ENCODE peak calls at places on chromosomes 2 and 18, in eight cellular contexts. One of them, this sample, is unnamed.

GRCh38 chr2:121074322-121074932 is 210.6 kb downstream of the TFCP2L1 start:
- DNase-seq in HCT116: no peak
- DNase-seq in AG09309: no peak
- DNase-seq in fibroblast of villous mesenchyme: no peak
- DNase-seq in fibroblast of lung: peak; percentile 16
- DNase-seq in SK-N-SH: no peak
- DNase-seq in aorta: no peak
- DNase-seq in fibroblast of pulmonary artery: no peak
- DNase-seq in this sample: no peak

GRCh38 chr2:150450765-150451164 is 36.7 kb downstream of the RND3 start:
- DNase-seq in fibroblast of villous mesenchyme: peak; percentile 47
- DNase-seq in AG09309: no peak
- DNase-seq in HCT116: no peak
- DNase-seq in aorta: no peak
- DNase-seq in fibroblast of pulmonary artery: peak; percentile 38
- DNase-seq in SK-N-SH: no peak
- DNase-seq in fibroblast of lung: no peak
- DNase-seq in this sample: no peak

GRCh38 chr2:43217228-43218220 is 8.9 kb downstream of the ZFP36L2 start:
- DNase-seq in AG09309: no peak
- DNase-seq in SK-N-SH: no peak
- DNase-seq in fibroblast of villous mesenchyme: no peak
- DNase-seq in aorta: no peak
- DNase-seq in fibroblast of pulmonary artery: no peak
- DNase-seq in HCT116: no peak
- DNase-seq in fibroblast of lung: peak; percentile 47
- DNase-seq in this sample: peak; percentile 49

GRCh38 chr2:54394392-54394791 is 61.7 kb upstream of the SPTBN1 start:
- DNase-seq in SK-N-SH: no peak
- DNase-seq in fibroblast of pulmonary artery: no peak
- DNase-seq in HCT116: no peak
- DNase-seq in AG09309: no peak
- DNase-seq in aorta: no peak
- DNase-seq in fibroblast of villous mesenchyme: peak; percentile 54
- DNase-seq in fibroblast of lung: no peak
- DNase-seq in this sample: no peak

GRCh38 chr18:24270937-24271380 is 126.7 kb downstream of the OSBPL1A start:
- DNase-seq in SK-N-SH: no peak
- DNase-seq in AG09309: no peak
- DNase-seq in aorta: no peak
- DNase-seq in fibroblast of pulmonary artery: peak; percentile 44
- DNase-seq in fibroblast of villous mesenchyme: peak; percentile 43
- DNase-seq in HCT116: no peak
- DNase-seq in fibroblast of lung: peak; percentile 61
- DNase-seq in this sample: peak; percentile 50

GRCh38 chr2:69704446-69704845 is 37.5 kb upstream of the ANXA4 start:
- DNase-seq in fibroblast of pulmonary artery: peak; percentile 89
- DNase-seq in AG09309: no peak
- DNase-seq in HCT116: no peak
- DNase-seq in fibroblast of lung: no peak
- DNase-seq in fibroblast of villous mesenchyme: no peak
- DNase-seq in aorta: no peak
- DNase-seq in SK-N-SH: no peak
- DNase-seq in this sample: peak; percentile 98

GRCh38 chr2:208906330-208906729 is 499.7 kb downstream of the PTH2R start:
- DNase-seq in HCT116: no peak
- DNase-seq in aorta: no peak
- DNase-seq in SK-N-SH: no peak
- DNase-seq in AG09309: no peak
- DNase-seq in fibroblast of pulmonary artery: no peak
- DNase-seq in fibroblast of lung: no peak
- DNase-seq in fibroblast of villous mesenchyme: no peak
- DNase-seq in this sample: no peak

GRCh38 chr2:26735883-26736588 is 28.0 kb upstream of the SLC35F6 start:
- DNase-seq in AG09309: no peak
- DNase-seq in SK-N-SH: peak; percentile 57
- DNase-seq in HCT116: no peak
- DNase-seq in aorta: no peak
- DNase-seq in fibroblast of villous mesenchyme: no peak
- DNase-seq in fibroblast of lung: no peak
- DNase-seq in fibroblast of pulmonary artery: no peak
- DNase-seq in this sample: no peak

GRCh38 chr2:46970334-46971288 is 55.0 kb upstream of the MCFD2 start:
- DNase-seq in fibroblast of pulmonary artery: peak; percentile 76
- DNase-seq in aorta: peak; percentile 82
- DNase-seq in SK-N-SH: no peak
- DNase-seq in AG09309: no peak
- DNase-seq in fibroblast of villous mesenchyme: peak; percentile 67
- DNase-seq in fibroblast of lung: peak; percentile 63
- DNase-seq in HCT116: no peak
- DNase-seq in this sample: peak; percentile 86

GRCh38 chr2:131641414-131642206 is 113.9 kb downstream of the CCDC74A start:
- DNase-seq in SK-N-SH: no peak
- DNase-seq in HCT116: no peak
- DNase-seq in aorta: no peak
- DNase-seq in fibroblast of lung: peak; percentile 64
- DNase-seq in AG09309: no peak
- DNase-seq in fibroblast of villous mesenchyme: no peak
- DNase-seq in fibroblast of pulmonary artery: peak; percentile 53
- DNase-seq in this sample: no peak

GRCh38 chr2:149399934-149400615 is 69.7 kb downstream of the LYPD6 start:
- DNase-seq in SK-N-SH: no peak
- DNase-seq in fibroblast of villous mesenchyme: peak; percentile 43
- DNase-seq in fibroblast of lung: no peak
- DNase-seq in fibroblast of pulmonary artery: no peak
- DNase-seq in HCT116: no peak
- DNase-seq in aorta: no peak
- DNase-seq in AG09309: no peak
- DNase-seq in this sample: no peak

GRCh38 chr2:149441255-149441654 is 110.9 kb downstream of the LYPD6 start:
- DNase-seq in aorta: no peak
- DNase-seq in fibroblast of pulmonary artery: peak; percentile 11
- DNase-seq in SK-N-SH: no peak
- DNase-seq in HCT116: no peak
- DNase-seq in fibroblast of villous mesenchyme: peak; percentile 79
- DNase-seq in AG09309: no peak
- DNase-seq in fibroblast of lung: peak; percentile 36
- DNase-seq in this sample: peak; percentile 8

GRCh38 chr18:51012441-51012840 is 17.6 kb upstream of the SMAD4 start:
- DNase-seq in aorta: no peak
- DNase-seq in fibroblast of villous mesenchyme: no peak
- DNase-seq in SK-N-SH: no peak
- DNase-seq in fibroblast of pulmonary artery: no peak
- DNase-seq in HCT116: no peak
- DNase-seq in fibroblast of lung: no peak
- DNase-seq in AG09309: no peak
- DNase-seq in this sample: no peak

GRCh38 chr2:27647289-27647688 is 16.1 kb downstream of the SUPT7L start:
- DNase-seq in SK-N-SH: no peak
- DNase-seq in AG09309: no peak
- DNase-seq in fibroblast of lung: peak; percentile 62
- DNase-seq in fibroblast of villous mesenchyme: no peak
- DNase-seq in HCT116: no peak
- DNase-seq in aorta: no peak
- DNase-seq in fibroblast of pulmonary artery: no peak
- DNase-seq in this sample: no peak

GRCh38 chr2:40208478-40208877 is 243.4 kb downstream of the SLC8A1 start:
- DNase-seq in fibroblast of villous mesenchyme: no peak
- DNase-seq in HCT116: no peak
- DNase-seq in aorta: no peak
- DNase-seq in fibroblast of lung: no peak
- DNase-seq in fibroblast of pulmonary artery: no peak
- DNase-seq in SK-N-SH: no peak
- DNase-seq in AG09309: no peak
- DNase-seq in this sample: no peak

GRCh38 chr2:135227386-135227785 is 175.3 kb downstream of the RAB3GAP1 start:
- DNase-seq in fibroblast of pulmonary artery: no peak
- DNase-seq in fibroblast of lung: peak; percentile 56
- DNase-seq in fibroblast of villous mesenchyme: peak; percentile 40
- DNase-seq in AG09309: peak; percentile 37
- DNase-seq in aorta: no peak
- DNase-seq in SK-N-SH: no peak
- DNase-seq in HCT116: no peak
- DNase-seq in this sample: no peak

GRCh38 chr2:41972819-41973218 is 75.0 kb upstream of the PKDCC start:
- DNase-seq in fibroblast of villous mesenchyme: no peak
- DNase-seq in aorta: no peak
- DNase-seq in fibroblast of lung: no peak
- DNase-seq in fibroblast of pulmonary artery: no peak
- DNase-seq in HCT116: no peak
- DNase-seq in SK-N-SH: no peak
- DNase-seq in AG09309: no peak
- DNase-seq in this sample: no peak

GRCh38 chr2:191845248-191845715 is 1.6 kb downstream of the CAVIN2 start:
- DNase-seq in HCT116: no peak
- DNase-seq in aorta: no peak
- DNase-seq in fibroblast of villous mesenchyme: peak; percentile 52
- DNase-seq in SK-N-SH: no peak
- DNase-seq in AG09309: no peak
- DNase-seq in fibroblast of lung: no peak
- DNase-seq in fibroblast of pulmonary artery: peak; percentile 53
- DNase-seq in this sample: peak; percentile 29
- H3K4me3 ChIP-seq in HCT116: no peak overlapping the region
- H3K4me3 ChIP-seq in aorta: no peak overlapping the region
- H3K4me3 ChIP-seq in fibroblast of villous mesenchyme: peak overlapping the region; percentile 51
- H3K4me3 ChIP-seq in SK-N-SH: peak overlapping the region; percentile 14
- H3K4me3 ChIP-seq in AG09309: peak overlapping the region; percentile 1
- H3K4me3 ChIP-seq in fibroblast of lung: peak overlapping the region; percentile 63
- H3K4me3 ChIP-seq in fibroblast of pulmonary artery: peak overlapping the region; percentile 49
- H3K4me3 ChIP-seq in this sample: peak overlapping the region; percentile 37

DNA sequence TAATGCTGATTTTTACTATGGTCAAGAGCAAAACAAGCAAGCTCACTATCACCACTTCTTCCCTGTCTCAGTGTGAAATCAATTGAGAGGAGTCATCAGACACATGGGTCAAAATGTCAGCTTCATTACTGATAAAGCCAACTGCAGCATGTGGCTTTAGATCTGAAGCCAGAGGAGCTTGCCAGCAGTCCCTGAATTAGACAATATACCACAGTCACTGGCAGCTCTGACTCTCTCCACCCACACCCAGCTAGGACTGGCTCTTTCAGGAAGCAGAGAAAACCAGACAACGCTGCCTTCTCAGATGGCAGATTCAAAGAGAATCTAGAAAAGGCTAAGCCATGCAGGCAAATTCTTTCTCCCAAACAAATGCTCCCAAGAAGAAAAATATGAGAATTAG is 20.0 kb upstream of the ASB18 start:
- DNase-seq in fibroblast of pulmonary artery: no peak
- DNase-seq in HCT116: no peak
- DNase-seq in aorta: no peak
- DNase-seq in fibroblast of villous mesenchyme: no peak
- DNase-seq in AG09309: no peak
- DNase-seq in fibroblast of lung: peak; percentile 11
- DNase-seq in SK-N-SH: no peak
- DNase-seq in this sample: no peak
- H3K4me3 ChIP-seq in fibroblast of pulmonary artery: no peak overlapping the region
- H3K4me3 ChIP-seq in HCT116: no peak overlapping the region
- H3K4me3 ChIP-seq in aorta: no peak overlapping the region
- H3K4me3 ChIP-seq in fibroblast of villous mesenchyme: no peak overlapping the region
- H3K4me3 ChIP-seq in AG09309: no peak overlapping the region
- H3K4me3 ChIP-seq in fibroblast of lung: no peak overlapping the region
- H3K4me3 ChIP-seq in SK-N-SH: no peak overlapping the region
- H3K4me3 ChIP-seq in this sample: no peak overlapping the region

GRCh38 chr2:86519349-86519748 is 43.9 kb downstream of the CHMP3 start:
- DNase-seq in fibroblast of villous mesenchyme: no peak
- DNase-seq in SK-N-SH: no peak
- DNase-seq in fibroblast of lung: no peak
- DNase-seq in fibroblast of pulmonary artery: no peak
- DNase-seq in AG09309: no peak
- DNase-seq in aorta: no peak
- DNase-seq in HCT116: no peak
- DNase-seq in this sample: no peak

GRCh38 chr2:86520153-86520552 is 43.1 kb downstream of the CHMP3 start:
- DNase-seq in fibroblast of villous mesenchyme: no peak
- DNase-seq in SK-N-SH: no peak
- DNase-seq in fibroblast of pulmonary artery: no peak
- DNase-seq in HCT116: no peak
- DNase-seq in fibroblast of lung: no peak
- DNase-seq in aorta: no peak
- DNase-seq in AG09309: no peak
- DNase-seq in this sample: no peak

GRCh38 chr2:86522711-86523110 is 40.5 kb downstream of the CHMP3 start:
- DNase-seq in SK-N-SH: no peak
- DNase-seq in AG09309: no peak
- DNase-seq in fibroblast of lung: no peak
- DNase-seq in HCT116: no peak
- DNase-seq in fibroblast of villous mesenchyme: no peak
- DNase-seq in fibroblast of pulmonary artery: no peak
- DNase-seq in aorta: no peak
- DNase-seq in this sample: no peak

GRCh38 chr2:86523491-86523890 is 39.8 kb downstream of the CHMP3 start:
- DNase-seq in HCT116: no peak
- DNase-seq in SK-N-SH: no peak
- DNase-seq in fibroblast of lung: no peak
- DNase-seq in fibroblast of pulmonary artery: no peak
- DNase-seq in aorta: no peak
- DNase-seq in AG09309: no peak
- DNase-seq in fibroblast of villous mesenchyme: no peak
- DNase-seq in this sample: no peak

GRCh38 chr2:86521922-86522321 is 41.3 kb downstream of the CHMP3 start:
- DNase-seq in fibroblast of pulmonary artery: no peak
- DNase-seq in aorta: no peak
- DNase-seq in fibroblast of lung: no peak
- DNase-seq in HCT116: no peak
- DNase-seq in AG09309: no peak
- DNase-seq in fibroblast of villous mesenchyme: no peak
- DNase-seq in SK-N-SH: no peak
- DNase-seq in this sample: no peak
- H3K4me3 ChIP-seq in fibroblast of pulmonary artery: no peak overlapping the region
- H3K4me3 ChIP-seq in aorta: no peak overlapping the region
- H3K4me3 ChIP-seq in fibroblast of lung: no peak overlapping the region
- H3K4me3 ChIP-seq in HCT116: no peak overlapping the region
- H3K4me3 ChIP-seq in AG09309: no peak overlapping the region
- H3K4me3 ChIP-seq in fibroblast of villous mesenchyme: no peak overlapping the region
- H3K4me3 ChIP-seq in SK-N-SH: no peak overlapping the region
- H3K4me3 ChIP-seq in this sample: no peak overlapping the region

GRCh38 chr2:159615187-159615935 is 987 bp downstream of the BAZ2B start:
- DNase-seq in aorta: peak; percentile 94
- DNase-seq in fibroblast of pulmonary artery: peak; percentile 95
- DNase-seq in fibroblast of villous mesenchyme: peak; percentile 93
- DNase-seq in AG09309: peak; percentile 66
- DNase-seq in fibroblast of lung: peak; percentile 93
- DNase-seq in HCT116: peak; percentile 46
- DNase-seq in SK-N-SH: peak; percentile 87
- DNase-seq in this sample: peak; percentile 92

GRCh38 chr2:159615936-159616733 is at the start of gene BAZ2B:
- DNase-seq in aorta: peak; percentile 78
- DNase-seq in AG09309: peak; percentile 51
- DNase-seq in fibroblast of lung: peak; percentile 92
- DNase-seq in SK-N-SH: peak; percentile 66
- DNase-seq in fibroblast of pulmonary artery: peak; percentile 88
- DNase-seq in fibroblast of villous mesenchyme: peak; percentile 82
- DNase-seq in HCT116: peak; percentile 12
- DNase-seq in this sample: peak; percentile 82

GRCh38 chr2:159613515-159614336 is 2.6 kb downstream of the BAZ2B start:
- DNase-seq in SK-N-SH: no peak
- DNase-seq in HCT116: no peak
- DNase-seq in aorta: no peak
- DNase-seq in fibroblast of pulmonary artery: peak; percentile 51
- DNase-seq in AG09309: no peak
- DNase-seq in fibroblast of villous mesenchyme: peak; percentile 52
- DNase-seq in fibroblast of lung: peak; percentile 48
- DNase-seq in this sample: peak; percentile 35

GRCh38 chr2:159612255-159612901 is 4.0 kb downstream of the BAZ2B start:
- DNase-seq in fibroblast of lung: peak; percentile 44
- DNase-seq in fibroblast of pulmonary artery: peak; percentile 56
- DNase-seq in aorta: no peak
- DNase-seq in SK-N-SH: peak; percentile 27
- DNase-seq in fibroblast of villous mesenchyme: peak; percentile 41
- DNase-seq in HCT116: no peak
- DNase-seq in AG09309: no peak
- DNase-seq in this sample: peak; percentile 42

GRCh38 chr2:159614534-159615186 is 1.7 kb downstream of the BAZ2B start:
- DNase-seq in fibroblast of lung: no peak
- DNase-seq in fibroblast of pulmonary artery: no peak
- DNase-seq in SK-N-SH: no peak
- DNase-seq in AG09309: no peak
- DNase-seq in HCT116: peak; percentile 7
- DNase-seq in fibroblast of villous mesenchyme: peak; percentile 79
- DNase-seq in aorta: no peak
- DNase-seq in this sample: peak; percentile 53
- H3K4me3 ChIP-seq in fibroblast of lung: peak overlapping the region; percentile 65
- H3K4me3 ChIP-seq in fibroblast of pulmonary artery: peak overlapping the region; percentile 76
- H3K4me3 ChIP-seq in SK-N-SH: peak overlapping the region; percentile 85
- H3K4me3 ChIP-seq in AG09309: peak overlapping the region; percentile 98
- H3K4me3 ChIP-seq in HCT116: peak overlapping the region; percentile 60
- H3K4me3 ChIP-seq in fibroblast of villous mesenchyme: peak overlapping the region; percentile 79
- H3K4me3 ChIP-seq in aorta: peak overlapping the region; percentile 62
- H3K4me3 ChIP-seq in this sample: peak overlapping the region; percentile 72

This sample was measured in epithelial cell of esophagus.